ENCODE peak calls at places on chromosomes 4 and X, in six cellular contexts. One of them, this sample, is unnamed.

GRCh38 chr4:156303708-156304107 is 350.0 kb upstream of the CTSO start:
- DNase-seq in activated T-helper 1 cell treated with anti-CD3 and anti-CD28 coated beads, Interleukin-2, amount 50 U/mL, for 16 hours: no peak
- DNase-seq in neural progenitor cell: no peak
- DNase-seq in lower leg skin: no peak
- DNase-seq in GM04504: no peak
- DNase-seq in ELR: no peak
- DNase-seq in this sample: peak

GRCh38 chr4:147339116-147339515 is 141.8 kb upstream of the EDNRA start:
- DNase-seq in ELR: no peak
- DNase-seq in lower leg skin: no peak
- DNase-seq in activated T-helper 1 cell treated with anti-CD3 and anti-CD28 coated beads, Interleukin-2, amount 50 U/mL, for 16 hours: no peak
- DNase-seq in neural progenitor cell: no peak
- DNase-seq in GM04504: no peak
- DNase-seq in this sample: no peak

GRCh38 chr4:185019451-185020292 is 1.4 kb downstream of the HELT start:
- DNase-seq in GM04504: no peak
- DNase-seq in lower leg skin: no peak
- DNase-seq in neural progenitor cell: peak
- DNase-seq in activated T-helper 1 cell treated with anti-CD3 and anti-CD28 coated beads, Interleukin-2, amount 50 U/mL, for 16 hours: no peak
- DNase-seq in ELR: no peak
- DNase-seq in this sample: no peak

GRCh38 chr4:55125087-55125721 is at the start of gene KDR:
- DNase-seq in lower leg skin: peak
- DNase-seq in activated T-helper 1 cell treated with anti-CD3 and anti-CD28 coated beads, Interleukin-2, amount 50 U/mL, for 16 hours: no peak
- DNase-seq in ELR: peak
- DNase-seq in GM04504: no peak
- DNase-seq in neural progenitor cell: peak
- DNase-seq in this sample: peak

GRCh38 chrX:30904632-30905031 is 15.6 kb upstream of the TAB3 start:
- DNase-seq in ELR: no peak
- DNase-seq in neural progenitor cell: no peak
- DNase-seq in activated T-helper 1 cell treated with anti-CD3 and anti-CD28 coated beads, Interleukin-2, amount 50 U/mL, for 16 hours: no peak
- DNase-seq in GM04504: no peak
- DNase-seq in lower leg skin: no peak
- DNase-seq in this sample: no peak

GRCh38 chr4:47442980-47443379 is 20.5 kb downstream of the COMMD8 start:
- DNase-seq in lower leg skin: no peak
- DNase-seq in activated T-helper 1 cell treated with anti-CD3 and anti-CD28 coated beads, Interleukin-2, amount 50 U/mL, for 16 hours: no peak
- DNase-seq in GM04504: no peak
- DNase-seq in neural progenitor cell: no peak
- DNase-seq in ELR: no peak
- DNase-seq in this sample: no peak

GRCh38 chr4:29559281-29559680 is 1160.9 kb upstream of the PCDH7 start:
- DNase-seq in activated T-helper 1 cell treated with anti-CD3 and anti-CD28 coated beads, Interleukin-2, amount 50 U/mL, for 16 hours: no peak
- DNase-seq in GM04504: no peak
- DNase-seq in ELR: no peak
- DNase-seq in neural progenitor cell: no peak
- DNase-seq in lower leg skin: no peak
- DNase-seq in this sample: no peak

GRCh38 chr4:48780867-48781219 is 764 bp upstream of the FRYL start:
- DNase-seq in GM04504: peak
- DNase-seq in lower leg skin: no peak
- DNase-seq in ELR: peak
- DNase-seq in activated T-helper 1 cell treated with anti-CD3 and anti-CD28 coated beads, Interleukin-2, amount 50 U/mL, for 16 hours: peak
- DNase-seq in neural progenitor cell: no peak
- DNase-seq in this sample: no peak

GRCh38 chrX:84170931-84171330 is 17.1 kb downstream of the RPS6KA6 start:
- DNase-seq in neural progenitor cell: no peak
- DNase-seq in lower leg skin: no peak
- DNase-seq in ELR: no peak
- DNase-seq in activated T-helper 1 cell treated with anti-CD3 and anti-CD28 coated beads, Interleukin-2, amount 50 U/mL, for 16 hours: no peak
- DNase-seq in GM04504: no peak
- DNase-seq in this sample: no peak

GRCh38 chr4:3440979-3441500 is 728 bp upstream of the HGFAC start:
- DNase-seq in activated T-helper 1 cell treated with anti-CD3 and anti-CD28 coated beads, Interleukin-2, amount 50 U/mL, for 16 hours: no peak
- DNase-seq in neural progenitor cell: no peak
- DNase-seq in lower leg skin: no peak
- DNase-seq in GM04504: peak
- DNase-seq in ELR: peak
- DNase-seq in this sample: no peak

GRCh38 chr4:168587326-168588125 is 90.7 kb downstream of the PALLD start:
- DNase-seq in lower leg skin: no peak
- DNase-seq in neural progenitor cell: no peak
- DNase-seq in activated T-helper 1 cell treated with anti-CD3 and anti-CD28 coated beads, Interleukin-2, amount 50 U/mL, for 16 hours: no peak
- DNase-seq in GM04504: no peak
- DNase-seq in ELR: peak
- DNase-seq in this sample: no peak

GRCh38 chr4:94532016-94532789 is 80.5 kb downstream of the PDLIM5 start:
- DNase-seq in GM04504: no peak
- DNase-seq in activated T-helper 1 cell treated with anti-CD3 and anti-CD28 coated beads, Interleukin-2, amount 50 U/mL, for 16 hours: no peak
- DNase-seq in lower leg skin: no peak
- DNase-seq in neural progenitor cell: no peak
- DNase-seq in ELR: peak
- DNase-seq in this sample: no peak

GRCh38 chr4:85774000-85774399 is 299.1 kb downstream of the ARHGAP24 start:
- DNase-seq in lower leg skin: no peak
- DNase-seq in neural progenitor cell: no peak
- DNase-seq in GM04504: no peak
- DNase-seq in activated T-helper 1 cell treated with anti-CD3 and anti-CD28 coated beads, Interleukin-2, amount 50 U/mL, for 16 hours: no peak
- DNase-seq in ELR: no peak
- DNase-seq in this sample: peak

GRCh38 chrX:24858004-24858746 is 157.6 kb downstream of the ARX start:
- DNase-seq in lower leg skin: no peak
- DNase-seq in ELR: peak
- DNase-seq in neural progenitor cell: no peak
- DNase-seq in activated T-helper 1 cell treated with anti-CD3 and anti-CD28 coated beads, Interleukin-2, amount 50 U/mL, for 16 hours: no peak
- DNase-seq in GM04504: no peak
- DNase-seq in this sample: no peak

GRCh38 chr4:53055716-53056413 is 193.7 kb downstream of the RASL11B start:
- DNase-seq in GM04504: no peak
- DNase-seq in activated T-helper 1 cell treated with anti-CD3 and anti-CD28 coated beads, Interleukin-2, amount 50 U/mL, for 16 hours: no peak
- DNase-seq in neural progenitor cell: no peak
- DNase-seq in lower leg skin: no peak
- DNase-seq in ELR: no peak
- DNase-seq in this sample: no peak

GRCh38 chr4:120630432-120630831 is 292.1 kb downstream of the PRDM5 start:
- DNase-seq in neural progenitor cell: peak
- DNase-seq in lower leg skin: no peak
- DNase-seq in activated T-helper 1 cell treated with anti-CD3 and anti-CD28 coated beads, Interleukin-2, amount 50 U/mL, for 16 hours: no peak
- DNase-seq in ELR: peak
- DNase-seq in GM04504: no peak
- DNase-seq in this sample: no peak

GRCh38 chr4:113951263-113951662 is 28.2 kb downstream of the ARSJ start:
- DNase-seq in ELR: no peak
- DNase-seq in GM04504: no peak
- DNase-seq in activated T-helper 1 cell treated with anti-CD3 and anti-CD28 coated beads, Interleukin-2, amount 50 U/mL, for 16 hours: no peak
- DNase-seq in neural progenitor cell: no peak
- DNase-seq in lower leg skin: no peak
- DNase-seq in this sample: no peak

GRCh38 chr4:161546902-161547301 is 616.9 kb downstream of the FSTL5 start:
- DNase-seq in ELR: no peak
- DNase-seq in lower leg skin: no peak
- DNase-seq in neural progenitor cell: no peak
- DNase-seq in activated T-helper 1 cell treated with anti-CD3 and anti-CD28 coated beads, Interleukin-2, amount 50 U/mL, for 16 hours: no peak
- DNase-seq in GM04504: no peak
- DNase-seq in this sample: no peak